ENCODE peak calls at places on chromosomes 5 and 9, in five cellular contexts. L, Z, M, X and R are unnamed samples.

GRCh38 chr5:176748967-176749935 is 61.1 kb upstream of the UNC5A start:
- DNase-seq in L (no peak), Z (no peak), M (no peak), X (no peak), R (peak; percentile 41)

GRCh38 chr9:135920973-135921585 is 13.7 kb upstream of the CAMSAP1 start:
- DNase-seq in L (no peak), Z (no peak), M (no peak), X (no peak), R (peak; percentile 63)

GRCh38 chr5:146805099-146805498 is 73.5 kb downstream of the PPP2R2B start:
- DNase-seq in L (no peak), Z (peak; percentile 62), M (peak; percentile 52), X (no peak), R (no peak)

GRCh38 chr5:83363111-83363510 is 108.4 kb upstream of the VCAN start:
- DNase-seq in L (no peak), Z (no peak), M (no peak), X (no peak), R (no peak)

GRCh38 chr5:142020122-142020659 is 7.4 kb upstream of the GNPDA1 start:
- DNase-seq in L (no peak), Z (no peak), M (no peak), X (no peak), R (no peak)

GRCh38 chr9:126550891-126551351 is 62.8 kb upstream of the LMX1B start:
- DNase-seq in L (no peak), Z (no peak), M (no peak), X (no peak), R (peak; percentile 49)

GRCh38 chr9:70881321-70881720 is 240.1 kb downstream of the TRPM3 start:
- DNase-seq in L (no peak), Z (no peak), M (no peak), X (no peak), R (no peak)

GRCh38 chr5:158769702-158770101 is 330.0 kb downstream of the EBF1 start:
- DNase-seq in L (no peak), Z (no peak), M (no peak), X (no peak), R (no peak)

GRCh38 chr9:91844170-91844569 is 105.9 kb downstream of the ROR2 start:
- DNase-seq in L (no peak), Z (no peak), M (no peak), X (no peak), R (no peak)

GRCh38 chr9:137478613-137479314 is 19.6 kb upstream of the NSMF start:
- DNase-seq in L (no peak), Z (peak; percentile 66), M (no peak), X (no peak), R (peak; percentile 58)

GRCh38 chr5:179313849-179314521 is 31.3 kb downstream of the ADAMTS2 start:
- DNase-seq in L (peak; percentile 80), Z (no peak), M (no peak), X (no peak), R (peak; percentile 74)

GRCh38 chr5:172670444-172670843 is 29.4 kb downstream of the NEURL1B start:
- DNase-seq in L (no peak), Z (no peak), M (no peak), X (no peak), R (no peak)

DNA sequence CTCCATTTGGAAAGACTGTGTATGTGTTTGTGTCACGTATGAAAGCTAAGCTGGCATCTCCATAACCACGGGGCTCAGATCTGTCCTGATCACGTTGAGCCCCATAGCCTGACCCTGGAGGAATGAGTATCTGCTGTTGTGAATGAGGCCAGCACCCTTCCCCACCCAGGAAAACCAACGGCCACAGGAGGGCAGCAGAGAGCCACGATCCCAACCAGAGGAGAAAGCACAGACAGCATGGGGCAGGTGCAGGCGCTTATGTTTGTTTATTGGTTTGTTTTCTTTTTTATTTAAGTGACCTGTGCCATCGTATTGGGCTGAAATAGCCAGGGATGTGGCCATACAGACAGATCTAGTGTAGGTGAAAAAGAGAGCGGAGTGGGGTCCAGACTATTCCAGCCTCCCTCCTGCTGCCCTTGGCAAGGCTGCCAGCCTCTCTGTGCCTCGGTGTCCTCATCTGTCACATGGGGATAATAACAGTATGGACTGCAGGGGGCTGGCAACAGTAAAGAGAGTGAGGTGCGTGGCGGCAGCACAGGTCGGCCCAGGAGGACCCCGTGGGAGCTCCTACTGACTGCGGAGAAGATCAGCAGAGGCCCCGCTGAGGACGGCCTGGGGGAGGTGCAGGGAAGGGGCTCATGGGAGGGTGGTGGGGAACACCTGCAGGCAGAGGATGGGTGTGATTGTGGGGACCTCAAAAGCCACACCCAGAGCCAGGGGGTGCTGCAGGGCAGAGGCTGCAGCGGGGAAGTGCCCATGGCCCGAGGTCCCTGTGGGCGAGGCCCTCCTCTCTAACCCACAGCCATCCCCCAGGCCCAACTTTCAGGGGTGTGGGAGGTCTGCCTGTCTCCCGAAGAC is 12.1 kb downstream of the OR2V2 start:
- DNase-seq in L (peak; percentile 84), Z (peak; percentile 93), M (peak; percentile 66), X (peak; percentile 77), R (peak; percentile 92)
- H3K4me3 ChIP-seq in L (no peak overlapping the region), Z (no peak overlapping the region), M (no peak overlapping the region), X (no peak overlapping the region), R (no peak overlapping the region)

GRCh38 chr9:134152022-134152448 is 12.3 kb downstream of the RNU6ATAC start:
- DNase-seq in L (no peak), Z (no peak), M (no peak), X (no peak), R (no peak)

GRCh38 chr9:134152488-134152887 is 11.9 kb downstream of the RNU6ATAC start:
- DNase-seq in L (no peak), Z (no peak), M (no peak), X (no peak), R (no peak)

GRCh38 chr9:134153450-134153849 is 10.9 kb downstream of the RNU6ATAC start:
- DNase-seq in L (no peak), Z (no peak), M (no peak), X (no peak), R (no peak)

GRCh38 chr9:134155812-134156360 is 8.5 kb downstream of the RNU6ATAC start:
- DNase-seq in L (no peak), Z (no peak), M (no peak), X (no peak), R (no peak)

DNA sequence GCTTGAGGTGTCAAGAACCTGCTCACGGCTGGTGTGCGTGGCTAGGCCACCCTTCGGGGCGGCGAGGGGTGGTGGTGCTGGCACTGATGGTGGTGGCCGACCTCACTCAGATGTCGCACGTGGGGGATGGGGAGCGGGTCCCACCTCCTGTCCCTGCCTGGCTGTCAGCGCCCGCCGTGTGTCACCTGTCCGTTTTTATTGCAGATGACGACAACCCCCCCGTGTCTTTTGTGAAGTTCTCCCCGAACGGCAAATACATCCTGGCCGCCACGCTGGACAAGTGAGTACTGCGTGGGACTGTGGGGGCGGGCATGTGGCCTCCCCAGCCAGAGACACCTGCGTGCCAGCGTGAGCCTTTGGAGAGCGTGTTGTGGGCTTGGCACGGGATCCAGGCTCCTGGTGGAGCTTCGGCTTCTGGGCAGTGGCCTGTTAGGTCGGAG is 10.1 kb downstream of the RNU6ATAC start:
- DNase-seq in L (no peak), Z (no peak), M (no peak), X (no peak), R (no peak)
- TF ChIP-seq CTCF in L (no peak), Z (no peak), M (no peak), X (no peak), R (no peak)

GRCh38 chr5:43920422-43920821 is 317.4 kb downstream of the NNT start:
- DNase-seq in L (no peak), Z (no peak), M (no peak), X (no peak), R (no peak)

DNA sequence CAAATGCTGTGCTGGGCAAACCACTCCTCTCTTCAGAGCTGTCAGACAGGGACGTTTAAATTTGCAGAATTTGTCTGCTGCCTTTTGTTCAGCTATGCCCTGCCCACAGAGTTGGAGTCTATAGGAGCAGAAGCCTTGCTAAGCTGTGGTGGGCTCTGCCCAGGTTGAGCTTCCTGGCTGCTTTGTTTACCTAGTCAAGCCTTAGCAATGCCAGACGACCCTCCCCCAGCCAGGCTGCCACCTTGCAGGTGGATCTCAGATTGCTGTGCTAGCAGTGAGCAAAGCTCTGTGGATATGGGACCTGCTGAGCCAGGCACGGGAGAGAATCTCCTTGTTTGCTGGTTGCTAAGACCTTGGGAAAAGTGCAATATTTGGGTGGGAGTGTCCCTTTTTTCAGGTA is 314.9 kb downstream of the NNT start:
- DNase-seq in L (no peak), Z (peak; percentile 17), M (no peak), X (no peak), R (peak; percentile 35)
- H3K4me3 ChIP-seq in L (no peak overlapping the region), Z (no peak overlapping the region), M (no peak overlapping the region), X (no peak overlapping the region), R (no peak overlapping the region)

GRCh38 chr5:132291026-132291425 is 3.2 kb upstream of the SLC22A4 start:
- DNase-seq in L (no peak), Z (no peak), M (no peak), X (no peak), R (no peak)

GRCh38 chr5:132295505-132296411 is 1.6 kb downstream of the SLC22A4 start:
- DNase-seq in L (no peak), Z (no peak), M (peak; percentile 30), X (no peak), R (no peak)

GRCh38 chr5:132294728-132295504 is 722 bp downstream of the SLC22A4 start:
- DNase-seq in L (no peak), Z (peak; percentile 70), M (peak; percentile 86), X (peak; percentile 21), R (peak; percentile 85)

GRCh38 chr5:132293992-132294727 is at the start of gene SLC22A4:
- DNase-seq in L (peak; percentile 77), Z (peak; percentile 89), M (peak; percentile 91), X (peak; percentile 75), R (peak; percentile 96)

GRCh38 chr5:132293066-132293991 is 865 bp upstream of the SLC22A4 start:
- DNase-seq in L (peak; percentile 70), Z (peak; percentile 82), M (peak; percentile 81), X (peak; percentile 70), R (peak; percentile 94)
- TF ChIP-seq CTCF in L (no peak), Z (no peak), M (no peak), X (peak; percentile 33), R (no peak)

DNA sequence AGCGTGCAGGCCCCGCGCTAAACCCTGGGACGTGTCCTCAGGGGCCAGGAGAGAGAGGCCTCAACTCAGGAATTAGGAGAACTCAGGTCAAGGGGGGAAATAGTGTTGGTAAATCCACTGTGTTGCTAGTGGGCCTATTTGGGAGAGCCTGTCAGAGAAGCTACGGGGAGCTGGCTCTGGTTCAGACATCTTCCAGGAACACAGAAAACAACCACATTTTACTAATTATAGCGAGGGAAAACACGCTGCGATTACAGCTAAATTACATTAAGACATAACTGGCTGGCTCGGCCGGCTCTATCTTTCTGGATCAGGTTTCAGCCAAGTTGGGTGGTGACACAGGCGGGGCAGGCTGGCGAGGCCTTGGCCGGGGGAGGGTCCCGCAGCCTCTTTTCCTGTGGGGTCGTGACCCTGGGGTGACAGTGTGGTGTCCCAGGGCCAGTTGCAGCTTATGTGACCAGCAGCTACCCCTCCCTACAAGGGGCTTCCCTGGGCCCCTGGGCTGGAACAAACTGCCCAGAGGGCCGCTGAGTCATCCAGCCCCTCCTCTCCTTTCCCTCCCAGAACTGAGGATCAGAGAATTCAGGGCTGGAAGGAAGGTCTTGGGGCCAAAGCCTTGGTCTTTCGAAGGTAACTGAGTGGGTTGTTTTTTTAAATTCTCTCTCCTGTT is 75.1 kb downstream of the FGF18 start:
- DNase-seq in L (peak; percentile 43), Z (peak; percentile 68), M (no peak), X (no peak), R (peak; percentile 70)
- H3K4me3 ChIP-seq in L (no peak overlapping the region), Z (peak overlapping the region; percentile 6), M (no peak overlapping the region), X (no peak overlapping the region), R (no peak overlapping the region)

GRCh38 chr9:78292716-78293497 is 4.0 kb upstream of the PSAT1 start:
- DNase-seq in L (no peak), Z (no peak), M (no peak), X (no peak), R (no peak)
- TF ChIP-seq CTCF in L (no peak), Z (no peak), M (no peak), X (no peak), R (no peak)